ENCODE peak calls at places on chromosome 20, in nine cellular contexts. Z, W, S, O, Q, D, X, P and A are unnamed samples.
A peak's percentile ranks its signal among the peaks of the same experiment; 100 is the strongest.

GRCh38 chr20:16528078-16528477 is 45.2 kb downstream of the KIF16B start:
- DNase-seq in P (peak; percentile 77), O (peak; percentile 98), D (peak; percentile 77), X (peak; percentile 47), S (peak; percentile 85), W (no peak), Q (peak; percentile 96), Z (peak; percentile 95), A (peak; percentile 97)

GRCh38 chr20:10524034-10524476 is 89.0 kb downstream of the SLX4IP start:
- DNase-seq in D (peak; percentile 53), P (peak; percentile 77), W (no peak), Q (no peak), Z (peak; percentile 89), O (no peak), X (peak; percentile 70), S (no peak), A (peak; percentile 76)

GRCh38 chr20:22385602-22386299 is 198.6 kb downstream of the FOXA2 start:
- DNase-seq in S (no peak), D (no peak), P (peak; percentile 54), O (peak; percentile 55), Q (peak; percentile 74), Z (peak; percentile 7), W (no peak), X (no peak), A (no peak)

GRCh38 chr20:50193851-50194830 is 3.5 kb downstream of the CEBPB start:
- DNase-seq in Q (peak; percentile 31), P (peak; percentile 49), X (peak; percentile 48), S (no peak), W (no peak), Z (peak; percentile 30), O (no peak), D (no peak), A (peak; percentile 69)

GRCh38 chr20:47205577-47206123 is 150.8 kb downstream of the ZMYND8 start:
- DNase-seq in O (peak; percentile 70), D (no peak), X (peak; percentile 63), P (peak; percentile 81), Z (peak; percentile 88), Q (peak; percentile 74), S (peak; percentile 27), W (no peak), A (peak; percentile 86)

GRCh38 chr20:50187403-50188051 is 3.1 kb upstream of the CEBPB start:
- DNase-seq in S (peak; percentile 66), Z (peak; percentile 93), Q (peak; percentile 88), W (no peak), X (no peak), D (peak; percentile 54), P (peak; percentile 48), O (peak; percentile 68), A (peak; percentile 70)

GRCh38 chr20:48155231-48155630 is 369.9 kb upstream of the SULF2 start:
- DNase-seq in Z (no peak), W (no peak), S (no peak), P (no peak), D (no peak), X (no peak), Q (no peak), O (no peak), A (no peak)

GRCh38 chr20:52242237-52243230 is 51.0 kb upstream of the ZFP64 start:
- DNase-seq in S (no peak), O (peak; percentile 9), X (no peak), Q (no peak), P (peak; percentile 41), D (no peak), W (no peak), Z (peak; percentile 28), A (peak; percentile 20)

GRCh38 chr20:14757728-14758127 is 420.3 kb upstream of the FLRT3 start:
- DNase-seq in Q (no peak), D (no peak), X (no peak), W (no peak), O (no peak), P (no peak), S (no peak), Z (no peak), A (no peak)

GRCh38 chr20:23042270-23042669 is 7.2 kb downstream of the SSTR4 start:
- DNase-seq in X (no peak), Z (no peak), P (no peak), S (no peak), D (no peak), W (no peak), Q (no peak), O (no peak), A (no peak)

GRCh38 chr20:10390709-10391108 is 43.3 kb downstream of the MKKS start:
- DNase-seq in Q (no peak), O (no peak), W (no peak), S (no peak), Z (no peak), D (no peak), P (no peak), X (no peak), A (no peak)

GRCh38 chr20:17964073-17964472 is 4.5 kb downstream of the SNX5 start:
- DNase-seq in S (no peak), O (no peak), D (no peak), X (no peak), Q (no peak), W (no peak), Z (no peak), P (no peak), A (no peak)
- H3K4me3 ChIP-seq in S (no peak overlapping the region), O (no peak overlapping the region), D (no peak overlapping the region), X (no peak overlapping the region), Q (no peak overlapping the region), W (peak overlapping the region; percentile 95), Z (no peak overlapping the region), P (no peak overlapping the region), A (no peak overlapping the region)

DNA sequence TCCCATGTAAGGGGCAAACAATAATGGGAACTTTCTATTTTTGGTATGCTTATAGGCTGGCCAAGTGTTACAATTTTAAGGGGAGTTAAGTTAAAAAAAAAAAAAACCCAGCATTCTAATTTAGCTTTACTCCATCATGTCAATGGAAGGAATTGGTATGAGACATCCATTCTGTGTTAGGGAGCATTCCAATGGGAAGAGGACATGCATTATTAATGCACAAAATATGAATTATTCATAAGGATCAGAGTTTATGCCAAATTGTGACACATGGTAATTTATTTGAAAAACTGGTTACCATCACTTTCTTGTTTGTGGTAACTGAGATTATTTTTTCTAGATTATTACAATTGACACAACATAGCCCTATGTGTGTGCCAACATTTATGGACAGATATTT is 2.2 kb downstream of the DOK5 start:
- DNase-seq in P (peak; percentile 64), S (no peak), W (no peak), O (no peak), Q (no peak), D (no peak), Z (no peak), X (no peak), A (peak; percentile 51)
- H3K4me3 ChIP-seq in P (peak overlapping the region; percentile 96), S (no peak overlapping the region), W (no peak overlapping the region), O (no peak overlapping the region), Q (no peak overlapping the region), D (no peak overlapping the region), Z (no peak overlapping the region), X (peak overlapping the region; percentile 79), A (peak overlapping the region; percentile 67)

GRCh38 chr20:20276806-20277530 is 90.9 kb upstream of the INSM1 start:
- DNase-seq in S (no peak), Z (no peak), P (no peak), W (no peak), O (no peak), D (no peak), X (no peak), Q (no peak), A (no peak)
- H3K4me3 ChIP-seq in S (no peak overlapping the region), Z (no peak overlapping the region), P (no peak overlapping the region), W (no peak overlapping the region), O (no peak overlapping the region), D (no peak overlapping the region), X (no peak overlapping the region), Q (no peak overlapping the region), A (no peak overlapping the region)

GRCh38 chr20:21102252-21102609 is 3.9 kb downstream of the LINC00237 start:
- DNase-seq in W (no peak), O (no peak), D (no peak), P (no peak), Z (no peak), Q (no peak), X (no peak), S (peak; percentile 51), A (no peak)
- H3K4me3 ChIP-seq in W (peak overlapping the region; percentile 47), O (no peak overlapping the region), D (peak overlapping the region; percentile 62), P (no peak overlapping the region), Z (no peak overlapping the region), Q (peak overlapping the region; percentile 27), X (peak overlapping the region; percentile 66), S (peak overlapping the region; percentile 47), A (no peak overlapping the region)

GRCh38 chr20:1927217-1927616 is 32.0 kb downstream of the SIRPA start:
- DNase-seq in D (no peak), Z (no peak), S (no peak), X (no peak), P (no peak), W (no peak), Q (no peak), O (no peak), A (no peak)
- H3K4me3 ChIP-seq in D (no peak overlapping the region), Z (no peak overlapping the region), S (no peak overlapping the region), X (no peak overlapping the region), P (no peak overlapping the region), W (no peak overlapping the region), Q (no peak overlapping the region), O (no peak overlapping the region), A (no peak overlapping the region)

GRCh38 chr20:63957004-63957689 is 931 bp upstream of the UCKL1 start:
- DNase-seq in Q (peak; percentile 82), W (peak; percentile 52), Z (peak; percentile 75), P (peak; percentile 61), O (peak; percentile 69), X (peak; percentile 74), D (peak; percentile 86), S (peak; percentile 86), A (peak; percentile 60)
- H3K4me3 ChIP-seq in Q (peak overlapping the region; percentile 70), W (peak overlapping the region; percentile 51), Z (peak overlapping the region; percentile 66), P (peak overlapping the region; percentile 61), O (peak overlapping the region; percentile 57), X (peak overlapping the region; percentile 100), D (peak overlapping the region; percentile 89), S (peak overlapping the region; percentile 96), A (peak overlapping the region; percentile 49)

DNA sequence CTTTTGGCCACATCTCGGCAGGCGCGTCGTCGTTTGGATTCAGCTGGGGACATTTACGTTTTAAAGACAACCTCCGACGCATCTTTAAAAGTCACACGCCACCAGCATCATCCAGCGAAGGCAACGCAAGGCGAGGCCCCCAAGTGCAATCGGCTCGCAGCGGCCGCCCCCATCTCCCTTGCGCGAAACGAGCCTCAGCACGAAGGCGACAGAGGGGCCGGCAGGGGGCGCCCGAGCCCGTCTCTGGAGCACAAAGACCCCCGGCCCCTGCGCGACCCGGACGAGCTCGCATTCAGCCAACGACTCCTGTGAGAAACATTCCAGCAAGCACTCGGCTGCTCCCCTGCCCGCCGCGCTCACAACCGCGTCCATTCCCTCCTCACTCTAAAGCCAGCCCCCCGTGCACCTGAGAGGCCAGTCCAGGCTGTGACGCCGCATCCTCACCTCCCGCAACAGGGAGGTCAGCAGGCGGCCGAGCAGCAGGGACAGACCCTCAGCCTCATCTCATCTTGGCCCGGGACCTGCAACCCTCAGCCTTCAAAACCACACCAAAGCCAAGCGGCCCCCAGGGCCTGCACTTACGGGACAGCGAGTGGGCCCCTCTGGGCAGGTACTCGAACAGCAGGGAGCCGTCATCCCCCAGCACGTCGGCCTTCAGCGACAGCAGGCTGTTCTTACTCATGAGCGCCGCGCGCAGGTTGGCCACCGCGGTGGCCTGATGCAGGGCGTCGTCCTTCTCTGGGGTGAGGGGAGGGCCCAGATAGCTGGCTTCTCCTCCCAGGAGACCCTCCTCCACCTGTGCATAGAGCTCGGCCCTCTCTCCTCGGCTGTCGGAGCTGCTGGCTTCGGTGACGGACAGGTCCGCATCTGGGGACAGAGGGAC is 35.8 kb downstream of the SLC2A4RG start:
- DNase-seq in O (no peak), Z (peak; percentile 53), X (peak; percentile 59), S (no peak), W (no peak), P (peak; percentile 34), Q (no peak), D (no peak), A (peak; percentile 10)
- H3K4me3 ChIP-seq in O (no peak overlapping the region), Z (peak overlapping the region; percentile 41), X (peak overlapping the region; percentile 54), S (no peak overlapping the region), W (no peak overlapping the region), P (peak overlapping the region; percentile 46), Q (no peak overlapping the region), D (no peak overlapping the region), A (peak overlapping the region; percentile 9)